ENCODE peak calls at places on chromosomes 13 and 19, in nine cellular contexts. W is stimulated activated CD4-positive, alpha-beta T cell treated with anti-CD3 and anti-CD28 coated beads, Interleukin-12 subunit alpha, Interleukin-12 subunit beta, amount 100 ng/mL, for 24 hours; X is caudate nucleus; Y is ELR; K is PC-3; Z is NCI-H460; O is EL; D is activated CD4-positive, CD25-positive, alpha-beta regulatory T cell treated with anti-CD3 and anti-CD28 coated beads, Interleukin-2, amount 50 U/mL, for 72 hours; M is osteoblast. V is an unnamed sample.

GRCh38 chr13:42381165-42381425 is 109.1 kb downstream of the AKAP11 start:
- DNase-seq in W (no peak), X (no peak), Y (no peak), K (no peak), Z (no peak), O (no peak), D (no peak), M (no peak), V (no peak)

GRCh38 chr13:101465877-101466276 is 13.4 kb downstream of the ITGBL1 start:
- DNase-seq in W (no peak), X (no peak), Y (peak), K (peak), Z (no peak), O (peak), D (no peak), M (no peak), V (no peak)

GRCh38 chr13:73891805-73892204 is 242.4 kb downstream of the KLF12 start:
- DNase-seq in W (no peak), X (no peak), Y (no peak), K (no peak), Z (no peak), O (no peak), D (no peak), M (no peak), V (no peak)

GRCh38 chr13:67277581-67277980 is 47.4 kb upstream of the PCDH9 start:
- DNase-seq in W (no peak), X (no peak), Y (peak), K (peak), Z (no peak), O (no peak), D (no peak), M (no peak), V (no peak)

GRCh38 chr19:1295169-1296012 is 9.7 kb downstream of the EFNA2 start:
- DNase-seq in W (no peak), X (no peak), Y (no peak), K (no peak), Z (no peak), O (no peak), D (no peak), M (peak), V (peak)

GRCh38 chr13:98490866-98491265 is 86.0 kb downstream of the STK24 start:
- DNase-seq in W (no peak), X (no peak), Y (no peak), K (no peak), Z (no peak), O (no peak), D (no peak), M (no peak), V (no peak)

GRCh38 chr13:46489586-46490023 is 63.4 kb upstream of the LRCH1 start:
- DNase-seq in W (no peak), X (no peak), Y (peak), K (peak), Z (no peak), O (peak), D (no peak), M (peak), V (no peak)

GRCh38 chr13:24502567-24503375 is 9.8 kb downstream of the PARP4 start:
- DNase-seq in W (no peak), X (no peak), Y (peak), K (peak), Z (peak), O (peak), D (no peak), M (peak), V (no peak)

GRCh38 chr19:16645140-16645539 is 14.8 kb downstream of the SMIM7 start:
- DNase-seq in W (no peak), X (peak), Y (no peak), K (no peak), Z (no peak), O (no peak), D (no peak), M (no peak), V (no peak)

GRCh38 chr13:96297360-96297759 is 207.5 kb downstream of the HS6ST3 start:
- DNase-seq in W (no peak), X (no peak), Y (no peak), K (no peak), Z (no peak), O (no peak), D (no peak), M (no peak), V (no peak)

GRCh38 chr19:14979498-14980255 is at the start of gene SLC1A6:
- DNase-seq in W (no peak), X (no peak), Y (no peak), K (no peak), Z (no peak), O (no peak), D (no peak), M (peak), V (no peak)

GRCh38 chr19:52307275-52307674 is 10.3 kb downstream of the ZNF480 start:
- DNase-seq in W (no peak), X (no peak), Y (peak), K (no peak), Z (no peak), O (peak), D (no peak), M (no peak), V (no peak)

GRCh38 chr13:112960671-112961070 is 8.3 kb upstream of the MCF2L start:
- DNase-seq in W (no peak), X (no peak), Y (no peak), K (no peak), Z (no peak), O (no peak), D (no peak), M (no peak), V (no peak)

GRCh38 chr19:16627194-16627927 is 643 bp downstream of the MED26 start:
- DNase-seq in W (no peak), X (no peak), Y (peak), K (no peak), Z (no peak), O (peak), D (peak), M (peak), V (no peak)

GRCh38 chr19:52601025-52601973 is 31.2 kb downstream of the ZNF701 start:
- DNase-seq in W (peak), X (peak), Y (peak), K (peak), Z (peak), O (peak), D (peak), M (peak), V (peak)

GRCh38 chr19:48152552-48152951 is 17.6 kb downstream of the LIG1 start:
- DNase-seq in W (peak), X (peak), Y (peak), K (peak), Z (peak), O (peak), D (peak), M (no peak), V (peak)

GRCh38 chr19:6032827-6033226 is 54.9 kb upstream of the RANBP3 start:
- DNase-seq in W (no peak), X (no peak), Y (no peak), K (no peak), Z (no peak), O (no peak), D (no peak), M (no peak), V (no peak)

GRCh38 chr19:19059018-19059836 is 4.6 kb upstream of the SLC25A42 start:
- DNase-seq in W (no peak), X (no peak), Y (no peak), K (no peak), Z (no peak), O (no peak), D (no peak), M (peak), V (no peak)

GRCh38 chr13:43784491-43784890 is 2.3 kb downstream of the ENOX1 start:
- DNase-seq in W (no peak), X (no peak), Y (no peak), K (no peak), Z (no peak), O (no peak), D (no peak), M (no peak), V (no peak)

GRCh38 chr19:48874309-48875135 is 2.3 kb downstream of the PPP1R15A start:
- DNase-seq in W (no peak), X (no peak), Y (peak), K (peak), Z (no peak), O (peak), D (peak), M (peak), V (no peak)

GRCh38 chr19:36849701-36850645 is 703 bp upstream of the ZNF345 start:
- DNase-seq in W (peak), X (peak), Y (peak), K (peak), Z (peak), O (peak), D (peak), M (peak), V (peak)

GRCh38 chr13:62829476-62829875 is 1413.8 kb upstream of the PCDH20 start:
- DNase-seq in W (no peak), X (no peak), Y (no peak), K (no peak), Z (no peak), O (no peak), D (no peak), M (no peak), V (no peak)

GRCh38 chr19:46456930-46457329 is 14.4 kb downstream of the PNMA8A start:
- DNase-seq in W (no peak), X (no peak), Y (no peak), K (no peak), Z (no peak), O (no peak), D (no peak), M (no peak), V (no peak)

GRCh38 chr13:30042272-30042671 is 191.9 kb upstream of the UBL3 start:
- DNase-seq in W (no peak), X (no peak), Y (no peak), K (no peak), Z (no peak), O (no peak), D (no peak), M (no peak), V (no peak)

GRCh38 chr19:49837009-49837310 is 14.0 kb upstream of the PTOV1 start:
- DNase-seq in W (no peak), X (no peak), Y (peak), K (no peak), Z (no peak), O (no peak), D (no peak), M (peak), V (no peak)